ENCODE peak calls at places on chromosomes 2 and 18, in eight cellular contexts. B, A, G, Q, V, C, N and X are unnamed samples.

GRCh38 chr2:201470821-201471731 is 19.5 kb downstream of the STRADB start:
- DNase-seq in B (no peak), A (no peak), G (no peak), Q (no peak), V (peak), C (no peak), N (no peak), X (no peak)

GRCh38 chr2:217614498-217614897 is 388.3 kb downstream of the TNS1 start:
- DNase-seq in B (no peak), A (peak), G (no peak), Q (no peak), V (no peak), C (no peak), N (no peak), X (no peak)

GRCh38 chr2:172173307-172173706 is 70.6 kb upstream of the DLX2 start:
- DNase-seq in B (no peak), A (no peak), G (no peak), Q (no peak), V (no peak), C (no peak), N (no peak), X (no peak)

GRCh38 chr2:105771841-105772240 is 27.1 kb downstream of the NCK2 start:
- DNase-seq in B (no peak), A (no peak), G (no peak), Q (no peak), V (no peak), C (no peak), N (peak), X (no peak)

GRCh38 chr18:7224198-7224597 is 6.7 kb upstream of the LRRC30 start:
- DNase-seq in B (no peak), A (no peak), G (no peak), Q (no peak), V (no peak), C (no peak), N (no peak), X (no peak)

GRCh38 chr2:27095745-27096651 is 9.4 kb downstream of the KHK start:
- DNase-seq in B (peak), A (no peak), G (peak), Q (no peak), V (peak), C (no peak), N (no peak), X (no peak)

GRCh38 chr2:12642855-12643254 is 73.9 kb upstream of the TRIB2 start:
- DNase-seq in B (no peak), A (no peak), G (no peak), Q (no peak), V (no peak), C (no peak), N (no peak), X (no peak)

GRCh38 chr2:121634354-121635307 is 14.6 kb downstream of the CLASP1 start:
- DNase-seq in B (no peak), A (no peak), G (no peak), Q (no peak), V (no peak), C (peak), N (no peak), X (no peak)

GRCh38 chr2:61534926-61535325 is 3.2 kb downstream of the XPO1 start:
- DNase-seq in B (no peak), A (no peak), G (no peak), Q (no peak), V (no peak), C (no peak), N (no peak), X (no peak)

GRCh38 chr2:120596990-120597594 is 138.6 kb upstream of the GLI2 start:
- DNase-seq in B (peak), A (no peak), G (peak), Q (no peak), V (peak), C (no peak), N (peak), X (peak)

GRCh38 chr2:6885968-6886367 is 8.4 kb downstream of the RSAD2 start:
- DNase-seq in B (no peak), A (no peak), G (no peak), Q (no peak), V (no peak), C (no peak), N (no peak), X (no peak)

GRCh38 chr2:32008811-32009478 is 1.9 kb downstream of the MEMO1 start:
- DNase-seq in B (no peak), A (no peak), G (no peak), Q (no peak), V (peak), C (no peak), N (peak), X (no peak)

GRCh38 chr2:46915281-46915810 is at the start of gene MCFD2:
- DNase-seq in B (no peak), A (no peak), G (peak), Q (no peak), V (peak), C (no peak), N (peak), X (no peak)

GRCh38 chr2:219142329-219142728 is 18.3 kb downstream of the NHEJ1 start:
- DNase-seq in B (no peak), A (no peak), G (peak), Q (no peak), V (no peak), C (peak), N (no peak), X (no peak)

GRCh38 chr2:124970065-124970464 is 945.0 kb downstream of the CNTNAP5 start:
- DNase-seq in B (no peak), A (no peak), G (no peak), Q (no peak), V (no peak), C (no peak), N (no peak), X (no peak)

GRCh38 chr18:13339653-13340052 is 121.1 kb downstream of the LDLRAD4 start:
- DNase-seq in B (no peak), A (no peak), G (no peak), Q (no peak), V (no peak), C (no peak), N (no peak), X (no peak)

GRCh38 chr2:47904903-47905453 is 1.3 kb downstream of the FBXO11 start:
- DNase-seq in B (peak), A (no peak), G (peak), Q (no peak), V (peak), C (no peak), N (peak), X (peak)

GRCh38 chr2:78035804-78036203 is 513.6 kb upstream of the LRRTM4 start:
- DNase-seq in B (no peak), A (no peak), G (no peak), Q (no peak), V (no peak), C (no peak), N (no peak), X (no peak)

GRCh38 chr18:75125359-75126331 is 83.3 kb downstream of the PTGR3 start:
- DNase-seq in B (no peak), A (no peak), G (no peak), Q (no peak), V (peak), C (no peak), N (no peak), X (no peak)

GRCh38 chr18:58727776-58728500 is 56.7 kb downstream of the MALT1 start:
- DNase-seq in B (no peak), A (no peak), G (peak), Q (no peak), V (no peak), C (no peak), N (no peak), X (no peak)

GRCh38 chr18:51659781-51660180 is 462.3 kb upstream of the MEX3C start:
- DNase-seq in B (no peak), A (no peak), G (no peak), Q (no peak), V (no peak), C (no peak), N (no peak), X (no peak)

GRCh38 chr2:238133499-238134392 is 4.7 kb upstream of the KLHL30 start:
- DNase-seq in B (no peak), A (no peak), G (peak), Q (no peak), V (peak), C (no peak), N (no peak), X (no peak)

GRCh38 chr2:188561473-188561979 is 269.9 kb downstream of the GULP1 start:
- DNase-seq in B (no peak), A (no peak), G (no peak), Q (no peak), V (no peak), C (no peak), N (no peak), X (no peak)

GRCh38 chr18:12008181-12008767 is 27.0 kb downstream of the IMPA2 start:
- DNase-seq in B (no peak), A (no peak), G (peak), Q (no peak), V (no peak), C (no peak), N (no peak), X (no peak)

GRCh38 chr2:209348453-209348852 is 75.4 kb upstream of the MAP2 start:
- DNase-seq in B (no peak), A (no peak), G (no peak), Q (no peak), V (no peak), C (no peak), N (no peak), X (no peak)

GRCh38 chr2:206981739-206982336 is 42.5 kb downstream of the CPO start:
- DNase-seq in B (peak), A (no peak), G (peak), Q (no peak), V (peak), C (peak), N (peak), X (peak)

GRCh38 chr2:71943238-71944182 is 204.2 kb downstream of the CYP26B1 start:
- DNase-seq in B (no peak), A (no peak), G (peak), Q (no peak), V (peak), C (no peak), N (peak), X (no peak)

GRCh38 chr2:69683170-69683971 is 39.8 kb upstream of the AAK1 start:
- DNase-seq in B (no peak), A (no peak), G (no peak), Q (no peak), V (no peak), C (no peak), N (no peak), X (no peak)

GRCh38 chr2:164242409-164242808 is 378.9 kb downstream of the GRB14 start:
- DNase-seq in B (no peak), A (no peak), G (no peak), Q (no peak), V (no peak), C (no peak), N (no peak), X (no peak)

GRCh38 chr2:172193331-172194089 is 90.8 kb upstream of the DLX2 start:
- DNase-seq in B (no peak), A (no peak), G (no peak), Q (no peak), V (no peak), C (no peak), N (no peak), X (no peak)

GRCh38 chr2:239275037-239275685 is 125.7 kb downstream of the HDAC4 start:
- DNase-seq in B (peak), A (no peak), G (peak), Q (peak), V (peak), C (peak), N (peak), X (peak)

GRCh38 chr2:65434592-65435241 is 2.3 kb upstream of the SPRED2 start:
- DNase-seq in B (no peak), A (no peak), G (no peak), Q (no peak), V (no peak), C (no peak), N (no peak), X (no peak)

GRCh38 chr2:65064728-65065552 is 8.7 kb downstream of the CEP68 start:
- DNase-seq in B (peak), A (peak), G (peak), Q (peak), V (peak), C (no peak), N (peak), X (peak)

GRCh38 chr2:227058888-227059399 is 105.1 kb downstream of the COL4A4 start:
- DNase-seq in B (no peak), A (no peak), G (no peak), Q (no peak), V (no peak), C (no peak), N (no peak), X (no peak)

GRCh38 chr2:97699765-97700444 is 13.5 kb upstream of the ZAP70 start:
- DNase-seq in B (no peak), A (no peak), G (no peak), Q (no peak), V (no peak), C (peak), N (peak), X (no peak)

GRCh38 chr2:2571301-2572198 is 240.5 kb upstream of the MYT1L start:
- DNase-seq in B (no peak), A (no peak), G (no peak), Q (no peak), V (peak), C (no peak), N (peak), X (no peak)

GRCh38 chr2:151959203-151959602 is 131.0 kb upstream of the ARL5A start:
- DNase-seq in B (no peak), A (no peak), G (peak), Q (no peak), V (no peak), C (no peak), N (no peak), X (no peak)

GRCh38 chr2:159286709-159287441 is 372 bp upstream of the WDSUB1 start:
- DNase-seq in B (peak), A (peak), G (peak), Q (peak), V (peak), C (peak), N (peak), X (peak)
- TF ChIP-seq POLR2A in B (peak), A (peak), G (peak), Q (peak), V (no peak), C (peak), N (no peak), X (peak)

DNA sequence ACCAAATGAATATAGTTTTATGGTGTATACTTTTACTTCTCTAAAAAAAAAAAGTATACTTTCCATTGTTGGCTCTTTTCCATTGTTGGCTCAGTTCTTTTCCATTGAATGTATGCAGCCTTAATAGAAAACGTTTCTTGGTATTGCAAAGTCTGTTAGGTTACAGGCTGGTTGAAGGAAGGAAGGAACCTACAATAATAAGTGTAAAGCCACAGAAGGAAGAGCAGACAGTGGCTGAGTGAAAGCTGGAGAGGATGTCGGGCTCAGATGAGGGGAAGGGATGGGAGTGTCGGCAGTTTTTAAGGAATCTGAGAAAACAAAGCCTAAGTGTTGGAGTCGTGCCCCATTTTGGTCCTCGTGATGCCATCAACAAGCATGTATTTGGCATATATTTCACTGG is 6.8 kb downstream of the COPS8 start:
- DNase-seq in B (no peak), A (no peak), G (no peak), Q (no peak), V (no peak), C (no peak), N (no peak), X (no peak)
- TF ChIP-seq POLR2A in B (no peak), A (no peak), G (no peak), Q (no peak), V (no peak), C (no peak), N (no peak), X (no peak)

GRCh38 chr18:44679056-44679911 is 1.4 kb upstream of the SETBP1 start:
- DNase-seq in B (peak), A (no peak), G (peak), Q (peak), V (peak), C (no peak), N (peak), X (peak)

GRCh38 chr18:44679912-44680270 is 797 bp upstream of the SETBP1 start:
- DNase-seq in B (peak), A (no peak), G (peak), Q (no peak), V (peak), C (no peak), N (peak), X (peak)

GRCh38 chr18:44681611-44682010 is 923 bp downstream of the SETBP1 start:
- DNase-seq in B (no peak), A (no peak), G (no peak), Q (no peak), V (no peak), C (no peak), N (no peak), X (no peak)

GRCh38 chr18:44681039-44681595 is 429 bp downstream of the SETBP1 start:
- DNase-seq in B (peak), A (no peak), G (no peak), Q (no peak), V (no peak), C (no peak), N (no peak), X (no peak)

DNA sequence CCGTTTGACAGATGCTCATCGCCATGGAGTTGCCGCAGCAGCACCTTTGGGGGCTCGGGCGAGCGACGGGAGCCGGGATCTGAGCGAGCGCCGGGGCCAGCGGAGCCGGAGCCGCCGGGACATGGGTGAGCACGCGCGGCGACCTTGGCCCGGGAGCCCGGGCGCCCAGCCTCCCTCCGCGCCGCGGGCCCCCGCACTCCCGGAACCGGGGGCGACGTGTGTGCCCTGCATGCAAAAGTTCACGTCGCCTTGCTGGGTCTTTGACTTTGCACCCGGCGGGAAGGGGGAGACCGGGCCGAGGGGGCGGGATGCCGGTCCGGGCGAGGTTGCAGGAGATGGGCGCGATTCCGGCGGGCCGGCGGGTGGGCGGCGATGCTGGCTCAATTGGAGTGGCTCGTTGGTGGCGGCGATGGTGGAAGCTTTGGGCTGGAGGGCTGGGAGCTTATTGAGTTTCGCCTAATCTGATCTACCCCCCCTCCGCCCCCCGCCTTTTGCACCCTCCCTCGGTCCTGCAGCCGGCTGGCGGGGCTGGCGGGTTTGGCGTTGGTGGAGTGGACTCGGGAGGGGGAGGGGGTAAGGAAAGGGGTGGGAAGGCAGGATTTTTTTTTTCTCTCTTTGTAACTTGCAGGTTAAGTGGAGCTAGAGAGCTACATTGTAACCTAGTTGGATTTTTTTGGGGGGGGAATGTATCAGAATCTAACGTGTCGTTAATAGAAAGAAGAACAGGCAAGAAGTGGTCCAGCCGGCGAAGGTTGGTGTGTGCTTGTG is at the start of gene SETBP1:
- DNase-seq in B (peak), A (no peak), G (peak), Q (peak), V (peak), C (no peak), N (peak), X (peak)
- TF ChIP-seq POLR2A in B (no peak), A (peak), G (peak), Q (peak), V (no peak), C (no peak), N (no peak), X (no peak)

GRCh38 chr2:236970656-236971010 is 115.1 kb upstream of the COPS8 start:
- DNase-seq in B (no peak), A (no peak), G (no peak), Q (no peak), V (no peak), C (no peak), N (peak), X (no peak)
- TF ChIP-seq POLR2A in B (no peak), A (no peak), G (no peak), Q (no peak), V (no peak), C (no peak), N (no peak), X (no peak)

DNA sequence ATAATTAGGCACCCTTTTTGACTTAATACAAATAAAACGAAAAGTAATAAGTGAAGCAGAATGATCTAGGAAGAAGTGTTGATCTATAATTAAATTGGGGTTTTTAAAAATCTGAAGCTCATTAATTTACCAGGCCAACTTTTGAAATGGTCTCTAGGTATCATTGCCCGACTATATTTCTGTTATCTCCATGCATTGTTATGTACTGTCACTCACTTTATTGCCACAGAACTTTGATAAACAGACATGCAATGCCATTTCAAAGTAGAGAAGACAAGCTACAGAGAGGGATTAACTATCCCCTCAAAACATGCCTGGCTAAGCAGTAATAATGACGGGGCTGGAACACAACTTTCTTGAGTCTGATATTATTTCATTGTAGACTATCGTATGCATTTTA is 147.6 kb upstream of the ITGA4 start:
- DNase-seq in B (no peak), A (no peak), G (no peak), Q (no peak), V (no peak), C (no peak), N (no peak), X (no peak)
- TF ChIP-seq POLR2A in B (no peak), A (no peak), G (no peak), Q (no peak), V (no peak), C (no peak), N (no peak), X (no peak)

DNA sequence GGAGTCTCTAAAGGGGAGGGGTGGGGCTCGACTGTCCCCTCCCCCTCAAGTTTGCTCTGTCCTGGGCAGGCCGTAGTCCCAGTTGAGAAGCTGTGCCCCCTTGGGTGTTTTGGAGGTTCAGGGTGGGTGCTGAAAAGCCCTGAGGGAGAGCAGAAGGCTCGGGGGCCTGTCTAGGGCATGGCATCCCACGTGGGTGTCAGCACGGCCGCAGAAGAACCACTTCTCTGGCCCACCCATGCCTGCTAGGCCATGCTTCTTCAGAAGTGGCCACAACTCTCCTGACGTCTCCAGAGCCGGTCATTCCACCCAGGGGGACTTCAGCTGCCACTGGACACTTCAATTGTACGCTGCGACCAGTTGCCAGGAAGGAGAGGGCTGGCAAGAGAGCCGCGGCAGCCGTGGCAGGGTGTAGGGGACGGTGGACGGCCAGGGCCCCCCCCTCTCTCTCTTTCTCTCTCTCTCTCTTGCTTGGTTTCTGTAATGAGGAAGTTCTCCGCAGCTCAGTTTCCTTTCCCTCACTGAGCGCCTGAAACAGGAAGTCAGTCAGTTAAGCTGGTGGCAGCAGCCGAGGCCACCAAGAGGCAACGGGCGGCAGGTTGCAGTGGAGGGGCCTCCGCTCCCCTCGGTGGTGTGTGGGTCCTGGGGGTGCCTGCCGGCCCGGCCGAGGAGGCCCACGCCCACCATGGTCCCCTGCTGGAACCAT is at the start of gene INPP5D:
- DNase-seq in B (no peak), A (no peak), G (peak), Q (no peak), V (peak), C (no peak), N (peak), X (no peak)
- TF ChIP-seq POLR2A in B (no peak), A (peak), G (no peak), Q (peak), V (peak), C (no peak), N (no peak), X (peak)